ENCODE peak calls at places on chromosome 22, in nine cellular contexts. Z is heart left ventricle, F is Peyer's patch, J is prostate gland, H is H1, Q is uterus, X is endothelial cell of umbilical vein, Y is adrenal gland, E is HCT116. A is an unnamed sample. For H3K27me3 and H3K36me3, the result is how much of the 10 kb centered on the place peaks cover.

GRCh38 chr22:46366327-46366731 is 30.8 kb downstream of the TRMU start:
- DNase-seq in Z (peak), F (no peak), J (no peak), H (no peak), Q (no peak), X (no peak), Y (no peak), E (no peak), A (no peak)

GRCh38 chr22:20584029-20584871 is 76.8 kb downstream of the MED15 start:
- DNase-seq in Z (no peak), F (no peak), J (no peak), H (no peak), Q (no peak), X (no peak), Y (no peak), E (no peak), A (no peak)

GRCh38 chr22:47200273-47201051 is 438.0 kb downstream of the TBC1D22A start:
- DNase-seq in Z (peak), F (no peak), J (no peak), H (no peak), Q (no peak), X (no peak), Y (no peak), E (no peak), A (peak)

GRCh38 chr22:42724062-42724461 is 3.4 kb upstream of the A4GALT start:
- DNase-seq in Z (no peak), F (no peak), J (no peak), H (no peak), Q (no peak), X (no peak), Y (no peak), E (no peak), A (no peak)

GRCh38 chr22:29719894-29720645 is at the start of gene CABP7:
- DNase-seq in Z (no peak), F (no peak), J (no peak), H (no peak), Q (no peak), X (no peak), Y (no peak), E (no peak), A (no peak)

GRCh38 chr22:16824718-16825687 is at the start of gene XKR3:
- DNase-seq in Z (no peak), F (no peak), J (no peak), H (no peak), Q (no peak), X (no peak), Y (no peak), E (no peak), A (no peak)

GRCh38 chr22:42855211-42855610 is 1.9 kb downstream of the ARFGAP3 start:
- DNase-seq in Z (no peak), F (no peak), J (no peak), H (no peak), Q (no peak), X (no peak), Y (peak), E (no peak), A (no peak)

GRCh38 chr22:45317551-45318167 is 7.9 kb downstream of the FAM118A start:
- DNase-seq in Z (peak), F (peak), J (peak), H (no peak), Q (peak), X (peak), Y (peak), E (no peak), A (peak)

GRCh38 chr22:27613099-27614089 is 188.2 kb downstream of the MN1 start:
- DNase-seq in Z (no peak), F (no peak), J (no peak), H (no peak), Q (no peak), X (no peak), Y (no peak), E (no peak), A (no peak)

GRCh38 chr22:42814215-42814614 is 42.9 kb downstream of the ARFGAP3 start:
- DNase-seq in Z (no peak), F (no peak), J (no peak), H (no peak), Q (no peak), X (peak), Y (no peak), E (no peak), A (no peak)

GRCh38 chr22:28146401-28147304 is 227.6 kb upstream of the PITPNB start:
- DNase-seq in Z (no peak), F (no peak), J (no peak), H (no peak), Q (no peak), X (no peak), Y (no peak), E (no peak), A (no peak)

GRCh38 chr22:27207907-27208306 is 550.5 kb downstream of the MIAT start:
- DNase-seq in Z (no peak), F (no peak), J (no peak), H (no peak), Q (no peak), X (no peak), Y (no peak), E (no peak), A (no peak)

GRCh38 chr22:21013742-21014201 is 1.2 kb upstream of the P2RX6 start:
- DNase-seq in Z (no peak), F (no peak), J (no peak), H (no peak), Q (no peak), X (no peak), Y (no peak), E (no peak), A (no peak)

GRCh38 chr22:39723463-39723862 is 152.9 kb downstream of the CACNA1I start:
- DNase-seq in Z (no peak), F (no peak), J (no peak), H (no peak), Q (no peak), X (no peak), Y (no peak), E (no peak), A (no peak)

GRCh38 chr22:46119729-46120419 is 30.5 kb upstream of the PPARA start:
- DNase-seq in Z (peak), F (no peak), J (no peak), H (no peak), Q (peak), X (no peak), Y (peak), E (no peak), A (peak)

GRCh38 chr22:46090631-46091201 is 59.6 kb upstream of the PPARA start:
- DNase-seq in Z (no peak), F (no peak), J (no peak), H (no peak), Q (peak), X (no peak), Y (peak), E (no peak), A (no peak)

GRCh38 chr22:35761037-35761436 is 43.4 kb downstream of the APOL5 start:
- DNase-seq in Z (no peak), F (no peak), J (no peak), H (no peak), Q (no peak), X (peak), Y (no peak), E (peak), A (no peak)

GRCh38 chr22:43802897-43803495 is 9.1 kb downstream of the EFCAB6 start:
- DNase-seq in Z (no peak), F (no peak), J (no peak), H (no peak), Q (no peak), X (no peak), Y (no peak), E (no peak), A (no peak)

GRCh38 chr22:31127181-31127772 is 4.5 kb downstream of the INPP5J start:
- DNase-seq in Z (no peak), F (no peak), J (no peak), H (no peak), Q (no peak), X (no peak), Y (no peak), E (no peak), A (no peak)

GRCh38 chr22:45771711-45772110 is 100.1 kb downstream of the ATXN10 start:
- DNase-seq in Z (no peak), F (no peak), J (no peak), H (no peak), Q (no peak), X (no peak), Y (no peak), E (no peak), A (no peak)

GRCh38 chr22:44913198-44913983 is 96.4 kb downstream of the PHF21B start:
- DNase-seq in Z (no peak), F (peak), J (no peak), H (no peak), Q (no peak), X (no peak), Y (peak), E (no peak), A (no peak)

GRCh38 chr22:20549232-20549841 is 41.9 kb downstream of the MED15 start:
- DNase-seq in Z (peak), F (peak), J (no peak), H (no peak), Q (peak), X (peak), Y (no peak), E (no peak), A (no peak)

GRCh38 chr22:42791721-42792452 is 65.2 kb downstream of the ARFGAP3 start:
- DNase-seq in Z (peak), F (no peak), J (no peak), H (no peak), Q (no peak), X (no peak), Y (no peak), E (no peak), A (peak)

GRCh38 chr22:36332623-36333331 is 55.0 kb downstream of the MYH9 start:
- DNase-seq in Z (no peak), F (no peak), J (peak), H (no peak), Q (peak), X (peak), Y (no peak), E (no peak), A (no peak)

GRCh38 chr22:25475554-25476022 is 88.9 kb upstream of the GRK3 start:
- DNase-seq in Z (no peak), F (no peak), J (peak), H (no peak), Q (no peak), X (peak), Y (peak), E (no peak), A (peak)

GRCh38 chr22:42680648-42681047 is 31.5 kb upstream of the CYB5R3 start:
- DNase-seq in Z (no peak), F (peak), J (no peak), H (no peak), Q (peak), X (peak), Y (no peak), E (peak), A (no peak)

GRCh38 chr22:20243545-20244249 is 24.4 kb downstream of the RTN4R start:
- DNase-seq in Z (peak), F (peak), J (peak), H (no peak), Q (peak), X (peak), Y (peak), E (no peak), A (peak)

GRCh38 chr22:46613606-46613997 is 6.6 kb upstream of the GRAMD4 start:
- DNase-seq in Z (peak), F (peak), J (no peak), H (no peak), Q (no peak), X (peak), Y (peak), E (no peak), A (no peak)

GRCh38 chr22:47221840-47222615 is 459.6 kb downstream of the TBC1D22A start:
- DNase-seq in Z (no peak), F (no peak), J (no peak), H (no peak), Q (no peak), X (peak), Y (no peak), E (no peak), A (no peak)

GRCh38 chr22:33896154-33896800 is 24.0 kb downstream of the LARGE1 start:
- DNase-seq in Z (no peak), F (peak), J (no peak), H (no peak), Q (no peak), X (no peak), Y (no peak), E (no peak), A (no peak)

GRCh38 chr22:33895444-33895843 is 24.8 kb downstream of the LARGE1 start:
- DNase-seq in Z (no peak), F (no peak), J (no peak), H (no peak), Q (no peak), X (no peak), Y (no peak), E (no peak), A (no peak)

GRCh38 chr22:33898121-33898520 is 22.2 kb downstream of the LARGE1 start:
- DNase-seq in Z (no peak), F (no peak), J (no peak), H (no peak), Q (no peak), X (no peak), Y (no peak), E (no peak), A (no peak)

GRCh38 chr22:33896801-33897620 is 23.3 kb downstream of the LARGE1 start:
- DNase-seq in Z (no peak), F (no peak), J (no peak), H (peak), Q (no peak), X (no peak), Y (peak), E (no peak), A (no peak)

GRCh38 chr22:33897621-33897910 is 22.7 kb downstream of the LARGE1 start:
- DNase-seq in Z (no peak), F (no peak), J (no peak), H (no peak), Q (no peak), X (no peak), Y (no peak), E (no peak), A (no peak)
- TF ChIP-seq POLR2A in Z (no peak), F (no peak), J (no peak), H (no peak), Q (no peak), X (no peak), Y (no peak), E (no peak), A (no peak)

GRCh38 chr22:49068861-49069260 is 758.8 kb downstream of the BRD1 start:
- DNase-seq in Z (no peak), F (no peak), J (no peak), H (no peak), Q (no peak), X (no peak), Y (no peak), E (no peak), A (no peak)
- H3K27me3 ChIP-seq in Z (under half), F (under half), J (under half), H (under half), Q (under half), X (under half), Y (under half), E (under half), A (under half)

GRCh38 chr22:37504964-37505363 is 14.3 kb downstream of the CARD10 start:
- DNase-seq in Z (no peak), F (no peak), J (no peak), H (no peak), Q (no peak), X (no peak), Y (no peak), E (no peak), A (no peak)

GRCh38 chr22:37507731-37508130 is 11.5 kb downstream of the CARD10 start:
- DNase-seq in Z (no peak), F (no peak), J (no peak), H (no peak), Q (no peak), X (no peak), Y (no peak), E (no peak), A (no peak)

GRCh38 chr22:37505565-37505964 is 13.7 kb downstream of the CARD10 start:
- DNase-seq in Z (no peak), F (no peak), J (no peak), H (no peak), Q (no peak), X (no peak), Y (no peak), E (no peak), A (no peak)

GRCh38 chr22:37503850-37504249 is 15.4 kb downstream of the CARD10 start:
- DNase-seq in Z (peak), F (peak), J (no peak), H (no peak), Q (peak), X (peak), Y (peak), E (no peak), A (peak)

DNA sequence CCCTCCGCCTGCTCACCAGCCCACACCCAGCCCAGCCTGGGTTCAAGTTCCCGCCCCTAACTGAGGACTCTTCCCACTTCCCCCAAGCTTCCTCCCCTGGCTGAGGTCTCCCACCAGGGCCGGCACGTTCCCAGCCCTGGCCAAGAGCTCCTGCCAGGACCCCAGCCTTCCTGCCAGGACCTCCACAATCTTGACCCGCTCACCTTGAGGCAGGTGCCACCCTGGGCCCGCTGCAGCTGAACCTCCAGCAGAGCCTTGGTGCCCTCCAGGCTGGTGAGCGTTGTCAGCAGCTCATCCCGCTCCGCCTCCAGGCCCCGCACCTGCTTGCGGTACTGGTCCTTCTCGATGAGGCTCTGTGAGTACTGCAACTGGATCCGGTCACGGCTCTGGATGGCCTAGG is 13.2 kb downstream of the CARD10 start:
- DNase-seq in Z (peak), F (no peak), J (no peak), H (no peak), Q (no peak), X (no peak), Y (no peak), E (no peak), A (no peak)
- H3K36me3 ChIP-seq in Z (under half), F (under half), J (under half), H (under half), Q (under half), X (under half), Y (under half), E (under half), A (under half)

DNA sequence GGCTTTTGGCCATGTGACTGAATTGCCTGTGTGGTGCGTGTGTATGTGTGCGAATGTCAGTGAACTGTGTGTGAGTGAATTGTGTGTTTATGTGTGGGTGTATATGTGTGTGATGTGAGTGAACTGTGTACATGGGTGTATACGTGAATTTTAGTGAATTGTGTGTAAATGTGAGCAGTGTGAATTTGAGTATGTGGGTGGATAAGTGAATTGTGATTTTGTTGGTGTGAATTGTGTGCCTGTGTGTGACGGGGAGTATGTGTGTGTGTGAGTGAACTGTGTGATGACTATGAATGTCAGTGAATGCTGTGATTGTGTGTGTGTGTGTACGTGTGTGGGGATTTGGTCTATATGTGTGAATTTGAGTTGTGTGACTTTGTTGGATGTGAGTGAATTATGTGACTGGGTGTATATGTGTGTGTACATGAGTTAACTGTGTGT is 3.5 kb downstream of the DDTL start:
- DNase-seq in Z (no peak), F (no peak), J (no peak), H (no peak), Q (no peak), X (no peak), Y (no peak), E (no peak), A (no peak)
- TF ChIP-seq POLR2A in Z (no peak), F (no peak), J (no peak), H (peak), Q (no peak), X (no peak), Y (no peak), E (peak), A (no peak)

GRCh38 chr22:50608996-50609395 is 8.4 kb downstream of the MAPK8IP2 start:
- DNase-seq in Z (no peak), F (no peak), J (no peak), H (no peak), Q (no peak), X (no peak), Y (no peak), E (no peak), A (no peak)
- H3K27me3 ChIP-seq in Z (under half), F (under half), J (under half), H (under half), Q (under half), X (under half), Y (under half), E (under half), A (under half)

DNA sequence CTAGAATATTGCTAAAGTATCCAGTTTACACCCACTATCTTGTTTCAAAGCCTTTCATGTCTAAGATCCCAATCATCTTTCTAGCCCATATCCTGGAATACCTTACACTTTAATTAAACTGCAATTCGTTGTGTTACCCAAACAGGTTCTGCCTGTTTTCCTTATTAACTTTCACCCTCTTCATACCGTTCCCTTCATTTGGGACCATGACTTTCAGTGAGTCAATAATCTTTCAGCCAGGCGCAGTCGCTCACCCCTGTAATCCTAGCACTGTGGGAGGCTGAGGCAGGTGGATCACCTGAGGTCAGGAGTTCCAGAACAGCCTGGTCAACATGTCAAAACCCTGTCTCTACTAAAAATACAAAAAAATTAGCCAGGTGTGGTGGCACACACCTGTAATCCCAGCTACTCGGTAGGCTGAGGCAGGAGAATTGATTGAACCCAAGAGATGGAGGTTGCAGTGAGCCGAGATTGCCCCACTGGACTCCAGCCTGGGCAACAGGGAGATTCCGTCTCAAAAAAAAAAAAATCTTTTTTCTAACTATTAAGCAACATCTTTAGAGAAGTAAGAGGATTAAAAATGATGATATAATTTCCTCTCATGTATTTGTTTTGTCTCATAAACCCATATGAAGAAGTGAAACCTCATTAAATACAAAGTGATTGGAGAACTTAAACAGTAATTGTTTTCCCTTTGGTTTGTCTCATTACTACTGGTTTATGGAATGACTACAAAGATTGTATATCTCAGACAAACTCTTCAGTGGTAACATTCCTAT is 20.7 kb downstream of the DMC1 start:
- DNase-seq in Z (no peak), F (no peak), J (peak), H (no peak), Q (no peak), X (no peak), Y (no peak), E (no peak), A (no peak)
- H3K36me3 ChIP-seq in Z (under half), F (under half), J (under half), H (under half), Q (under half), X (under half), Y (under half), E (under half), A (under half)

DNA sequence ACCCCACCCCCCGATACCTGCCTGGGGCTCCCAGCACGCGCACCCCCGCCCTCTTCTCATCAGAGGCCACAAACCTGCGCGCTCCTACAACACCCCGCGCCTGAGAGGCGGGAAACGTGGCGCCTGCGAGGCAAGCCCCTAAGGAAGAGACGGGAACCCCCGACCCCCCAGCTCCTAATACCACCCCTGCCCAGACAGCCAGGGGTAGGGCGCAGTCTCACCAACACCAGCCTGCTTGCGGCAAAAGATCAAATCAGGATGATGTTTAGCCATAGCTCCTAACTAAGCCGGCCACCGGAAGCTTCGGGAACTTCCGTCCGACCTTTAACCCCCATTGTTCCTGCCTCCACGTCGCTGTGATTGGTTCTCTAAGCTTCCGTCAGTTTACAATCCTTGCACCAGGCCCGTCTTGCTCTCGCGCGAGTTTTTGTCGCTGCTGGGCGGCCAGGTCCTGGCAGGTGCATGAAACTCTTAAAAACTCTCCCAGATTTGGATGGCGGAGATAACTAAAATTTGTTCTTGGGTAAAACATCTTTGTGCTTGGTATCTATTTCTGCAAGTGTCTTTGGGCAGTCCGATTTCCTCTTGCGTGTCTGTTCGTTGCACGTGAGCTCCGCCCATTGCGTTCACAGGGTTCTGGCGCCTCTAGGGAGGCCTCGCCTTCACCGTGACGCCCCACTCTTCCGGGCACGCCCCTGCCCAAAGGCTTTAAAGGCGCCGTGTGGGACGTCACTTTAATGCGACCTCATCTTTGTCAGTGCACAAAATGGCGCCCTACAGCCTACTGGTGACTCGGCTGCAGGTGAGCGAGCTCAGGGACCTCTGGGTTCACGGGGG is at the start of the genes ACO2 and PHF5A:
- DNase-seq in Z (peak), F (peak), J (peak), H (peak), Q (peak), X (peak), Y (peak), E (peak), A (peak)
- TF ChIP-seq POLR2A in Z (peak), F (peak), J (peak), H (peak), Q (no peak), X (peak), Y (peak), E (peak), A (no peak)

A was measured in testis.